ENCODE peak calls at places on chromosome 17, in ten cellular contexts. C, W, A, L, J, T, G, N, Z and K are unnamed samples.

GRCh38 chr17:5111402-5112204 is at the start of gene ZNF232:
- DNase-seq in C (peak; percentile 85), W (peak; percentile 99), A (peak; percentile 83), L (peak; percentile 97), J (peak; percentile 72), T (peak; percentile 91), G (peak; percentile 97), N (peak; percentile 96), Z (peak; percentile 96), K (peak; percentile 67)

GRCh38 chr17:65371702-65372101 is 189.7 kb downstream of the AXIN2 start:
- DNase-seq in C (no peak), W (no peak), A (no peak), L (peak; percentile 75), J (no peak), T (no peak), G (peak; percentile 52), N (no peak), Z (peak; percentile 57), K (no peak)

GRCh38 chr17:83203472-83204221 is 124.2 kb downstream of the METRNL start:
- DNase-seq in C (no peak), W (no peak), A (no peak), L (peak; percentile 46), J (no peak), T (no peak), G (no peak), N (peak; percentile 65), Z (peak; percentile 18), K (no peak)

GRCh38 chr17:42026821-42027539 is 7.1 kb downstream of the NKIRAS2 start:
- DNase-seq in C (no peak), W (no peak), A (no peak), L (no peak), J (no peak), T (no peak), G (no peak), N (no peak), Z (no peak), K (no peak)

GRCh38 chr17:82064433-82065192 is 991 bp downstream of the DUS1L start:
- DNase-seq in C (no peak), W (no peak), A (no peak), L (no peak), J (no peak), T (no peak), G (no peak), N (no peak), Z (peak; percentile 72), K (no peak)

GRCh38 chr17:82239926-82240505 is 11.2 kb downstream of the SLC16A3 start:
- DNase-seq in C (no peak), W (no peak), A (no peak), L (peak; percentile 60), J (no peak), T (no peak), G (no peak), N (peak; percentile 66), Z (no peak), K (no peak)

GRCh38 chr17:68399638-68400403 is 57.5 kb downstream of the WIPI1 start:
- DNase-seq in C (peak; percentile 10), W (peak; percentile 45), A (no peak), L (no peak), J (no peak), T (peak; percentile 85), G (no peak), N (peak; percentile 62), Z (peak; percentile 17), K (no peak)

GRCh38 chr17:27748360-27748825 is 51.9 kb downstream of the NOS2 start:
- DNase-seq in C (no peak), W (no peak), A (no peak), L (no peak), J (no peak), T (no peak), G (no peak), N (no peak), Z (no peak), K (no peak)

GRCh38 chr17:48244121-48244711 is 136.7 kb downstream of the SNX11 start:
- DNase-seq in C (no peak), W (peak; percentile 16), A (no peak), L (no peak), J (no peak), T (peak; percentile 53), G (no peak), N (no peak), Z (peak; percentile 44), K (no peak)

GRCh38 chr17:73480740-73481139 is 163.5 kb downstream of the SDK2 start:
- DNase-seq in C (no peak), W (no peak), A (peak; percentile 35), L (peak; percentile 68), J (no peak), T (no peak), G (no peak), N (no peak), Z (no peak), K (no peak)

GRCh38 chr17:8753976-8754440 is 4.3 kb downstream of the SPDYE4 start:
- DNase-seq in C (no peak), W (peak; percentile 55), A (peak; percentile 33), L (no peak), J (no peak), T (peak; percentile 37), G (no peak), N (no peak), Z (no peak), K (no peak)

GRCh38 chr17:79248843-79249242 is 174.2 kb downstream of the ENGASE start:
- DNase-seq in C (no peak), W (no peak), A (no peak), L (no peak), J (no peak), T (no peak), G (no peak), N (no peak), Z (no peak), K (no peak)